ENCODE peak calls at places on chromosomes 6 and 20, in nine cellular contexts. B is GM23248; M is CD4-positive, alpha-beta memory T cell; I is heart right ventricle; O is ascending aorta; T is right atrium auricular region; C is fibroblast of mammary gland; Q is pancreas; V is AG09309. F is an unnamed sample.

GRCh38 chr6:28525496-28526039 is at the start of gene GPX5:
- DNase-seq in B (no peak), M (no peak), I (no peak), O (no peak), T (no peak), C (peak; percentile 15), Q (no peak), V (no peak), F (no peak)

GRCh38 chr6:89895273-89895874 is 1.1 kb downstream of the GJA10 start:
- DNase-seq in B (peak; percentile 66), M (no peak), I (no peak), O (no peak), T (no peak), C (peak; percentile 54), Q (no peak), V (no peak), F (peak; percentile 53)

GRCh38 chr20:37526238-37526838 is 1.3 kb downstream of the BLCAP start:
- DNase-seq in B (peak; percentile 72), M (no peak), I (no peak), O (no peak), T (no peak), C (peak; percentile 40), Q (peak; percentile 21), V (no peak), F (peak; percentile 27)

GRCh38 chr6:76876922-76877553 is 586.3 kb downstream of the HTR1B start:
- DNase-seq in B (peak; percentile 24), M (no peak), I (no peak), O (no peak), T (no peak), C (peak; percentile 35), Q (peak; percentile 65), V (no peak), F (no peak)

GRCh38 chr6:121437861-121438651 is 2.6 kb downstream of the GJA1 start:
- DNase-seq in B (peak; percentile 77), M (no peak), I (peak; percentile 15), O (no peak), T (no peak), C (peak; percentile 60), Q (peak; percentile 9), V (no peak), F (peak; percentile 71)

GRCh38 chr6:10406556-10406955 is 8.3 kb downstream of the TFAP2A start:
- DNase-seq in B (no peak), M (no peak), I (no peak), O (no peak), T (no peak), C (no peak), Q (no peak), V (no peak), F (no peak)

GRCh38 chr6:38773338-38773737 is 58.2 kb downstream of the DNAH8 start:
- DNase-seq in B (no peak), M (no peak), I (no peak), O (no peak), T (no peak), C (peak; percentile 7), Q (no peak), V (no peak), F (no peak)

GRCh38 chr6:107113460-107114212 is 1.7 kb downstream of the BEND3 start:
- DNase-seq in B (no peak), M (no peak), I (no peak), O (no peak), T (no peak), C (no peak), Q (peak; percentile 10), V (no peak), F (no peak)

GRCh38 chr20:50381771-50382593 is 128.2 kb upstream of the PTPN1 start:
- DNase-seq in B (no peak), M (peak; percentile 14), I (no peak), O (no peak), T (no peak), C (no peak), Q (no peak), V (no peak), F (no peak)

GRCh38 chr6:64803470-64804166 is 903.4 kb downstream of the EYS start:
- DNase-seq in B (no peak), M (no peak), I (no peak), O (no peak), T (no peak), C (no peak), Q (no peak), V (no peak), F (no peak)

GRCh38 chr20:24667689-24668383 is 198.4 kb downstream of the SYNDIG1 start:
- DNase-seq in B (no peak), M (no peak), I (no peak), O (no peak), T (no peak), C (no peak), Q (no peak), V (no peak), F (no peak)

GRCh38 chr6:72580281-72580940 is 41.5 kb upstream of the KCNQ5 start:
- DNase-seq in B (peak; percentile 90), M (no peak), I (no peak), O (no peak), T (no peak), C (peak; percentile 77), Q (peak; percentile 50), V (peak; percentile 84), F (peak; percentile 78)

GRCh38 chr6:150685860-150686259 is 86.2 kb downstream of the PLEKHG1 start:
- DNase-seq in B (peak; percentile 43), M (no peak), I (peak; percentile 36), O (no peak), T (no peak), C (peak; percentile 22), Q (peak; percentile 8), V (no peak), F (no peak)

GRCh38 chr6:150681992-150682391 is 82.3 kb downstream of the PLEKHG1 start:
- DNase-seq in B (no peak), M (no peak), I (no peak), O (no peak), T (no peak), C (no peak), Q (no peak), V (no peak), F (no peak)

GRCh38 chr6:150684161-150684560 is 84.5 kb downstream of the PLEKHG1 start:
- DNase-seq in B (no peak), M (no peak), I (no peak), O (no peak), T (no peak), C (no peak), Q (no peak), V (no peak), F (no peak)

GRCh38 chr6:150684715-150685459 is 85.2 kb downstream of the PLEKHG1 start:
- DNase-seq in B (no peak), M (no peak), I (no peak), O (no peak), T (no peak), C (no peak), Q (no peak), V (no peak), F (no peak)

DNA sequence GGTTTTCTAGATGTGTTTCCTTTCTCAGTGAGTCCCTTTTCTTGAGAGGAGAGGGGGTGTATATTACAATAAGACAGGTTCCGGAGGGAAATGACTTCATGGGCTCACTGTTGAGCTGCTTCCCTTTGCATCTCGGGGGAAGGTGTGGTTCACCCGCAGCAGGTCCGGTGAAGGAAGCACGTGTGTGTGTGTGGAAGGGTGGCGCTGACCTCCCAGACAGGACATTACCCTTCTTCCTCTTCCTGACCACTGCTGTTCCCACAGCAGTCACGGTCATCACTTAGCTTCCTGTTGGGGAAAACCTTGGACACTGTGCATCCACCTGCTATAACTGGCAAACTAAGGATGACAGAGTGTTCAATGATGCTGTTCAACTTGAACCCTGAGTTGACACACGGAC is 83.6 kb downstream of the PLEKHG1 start:
- DNase-seq in B (no peak), M (no peak), I (peak; percentile 45), O (no peak), T (no peak), C (no peak), Q (no peak), V (no peak), F (no peak)
- H3K4me3 ChIP-seq in B (no peak overlapping the region), M (no peak overlapping the region), I (peak overlapping the region; percentile 57), O (no peak overlapping the region), T (peak overlapping the region; percentile 41), C (no peak overlapping the region), Q (no peak overlapping the region), V (no peak overlapping the region), F (no peak overlapping the region)

DNA sequence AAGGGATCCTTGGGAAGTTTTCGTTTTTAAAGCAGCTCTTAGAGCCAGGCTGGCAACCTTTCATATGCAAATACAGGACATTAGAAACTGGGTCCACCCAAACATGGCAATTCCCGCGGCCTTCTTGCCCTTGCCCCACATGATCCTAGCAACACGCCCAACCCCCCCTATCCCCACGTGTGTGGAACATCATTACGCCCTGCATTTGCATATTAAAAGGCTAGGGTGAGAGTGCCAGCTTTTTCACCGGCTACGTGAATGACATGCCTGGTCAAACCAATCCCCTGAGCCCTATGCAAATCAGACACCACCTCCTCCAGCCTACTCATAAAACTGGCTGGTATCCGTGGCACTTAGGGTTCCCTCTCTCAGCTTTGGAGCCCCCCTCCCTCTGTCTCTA is 88.1 kb downstream of the TNFRSF21 start:
- DNase-seq in B (no peak), M (no peak), I (no peak), O (no peak), T (no peak), C (no peak), Q (no peak), V (no peak), F (no peak)
- H3K4me3 ChIP-seq in B (no peak overlapping the region), M (no peak overlapping the region), I (no peak overlapping the region), O (no peak overlapping the region), T (no peak overlapping the region), C (no peak overlapping the region), Q (no peak overlapping the region), V (no peak overlapping the region), F (no peak overlapping the region)

DNA sequence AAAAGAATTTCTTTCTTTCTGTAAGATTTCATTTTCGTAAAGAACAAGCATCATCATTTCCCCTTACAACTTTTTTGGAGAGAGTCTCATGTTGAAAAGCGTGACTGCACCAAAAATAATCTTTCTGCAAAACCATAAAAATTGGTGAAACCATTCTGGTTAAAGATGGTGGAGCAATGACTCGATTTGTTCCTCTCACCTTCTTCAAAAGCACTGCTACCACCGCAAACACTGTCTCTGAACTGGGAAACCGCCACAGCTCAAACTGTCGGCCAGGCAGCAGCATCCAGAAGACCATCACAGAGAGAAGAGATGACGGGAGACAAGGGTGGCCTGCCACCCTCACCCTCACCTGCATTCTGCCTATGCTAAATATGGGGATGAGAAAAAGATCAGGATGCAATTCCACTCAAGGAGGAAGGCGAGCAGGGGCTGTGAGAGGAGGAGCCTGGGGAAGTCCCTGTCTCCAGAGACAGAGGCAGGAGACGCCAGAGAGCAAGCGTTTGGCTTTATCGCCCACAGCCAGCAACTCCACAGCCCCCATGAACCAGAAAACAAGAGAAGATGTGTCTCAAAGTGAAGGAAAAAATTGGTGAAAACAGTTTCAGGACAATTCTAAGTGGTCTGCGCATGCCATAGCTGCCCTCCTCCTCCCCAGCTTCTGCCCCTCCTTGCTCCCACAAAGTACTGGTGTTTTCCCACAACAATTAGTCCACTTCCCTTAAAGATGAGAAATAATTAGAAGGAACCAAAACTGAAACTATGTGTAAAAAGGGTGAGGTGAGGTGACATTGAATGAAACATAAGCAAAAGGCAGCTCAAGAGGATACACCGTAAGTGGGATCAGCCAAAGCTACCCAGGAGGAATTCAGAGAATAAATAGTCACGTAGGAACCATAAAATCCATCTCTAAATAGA is 255.5 kb downstream of the KIF16B start:
- DNase-seq in B (no peak), M (no peak), I (no peak), O (no peak), T (no peak), C (no peak), Q (no peak), V (no peak), F (no peak)
- H3K4me3 ChIP-seq in B (no peak overlapping the region), M (no peak overlapping the region), I (peak overlapping the region; percentile 2), O (no peak overlapping the region), T (peak overlapping the region; percentile 14), C (no peak overlapping the region), Q (no peak overlapping the region), V (no peak overlapping the region), F (no peak overlapping the region)

GRCh38 chr20:58894652-58895051 is 42.1 kb downstream of the GNAS start:
- DNase-seq in B (no peak), M (no peak), I (no peak), O (no peak), T (no peak), C (no peak), Q (no peak), V (no peak), F (no peak)
- H3K4me3 ChIP-seq in B (peak overlapping the region; percentile 76), M (no peak overlapping the region), I (peak overlapping the region; percentile 78), O (peak overlapping the region; percentile 32), T (no peak overlapping the region), C (no peak overlapping the region), Q (peak overlapping the region; percentile 68), V (peak overlapping the region; percentile 12), F (peak overlapping the region; percentile 24)

F was measured in astrocyte.